ENCODE peak calls at places on chromosomes 1 and 21, in four cellular contexts. U, E, A and V are unnamed samples.

GRCh38 chr1:70008658-70009057 is 196.7 kb downstream of the LRRC40 start:
- DNase-seq in E (no peak), A (no peak), U (no peak), V (no peak)

GRCh38 chr1:65235867-65236805 is 73.2 kb upstream of the DNAJC6 start:
- DNase-seq in E (no peak), U (peak), A (no peak), V (peak)

GRCh38 chr21:25963186-25963585 is 207.4 kb downstream of the APP start:
- DNase-seq in U (no peak), E (no peak), A (no peak), V (no peak)

GRCh38 chr1:89274431-89274857 is 1.8 kb upstream of the GBP5 start:
- DNase-seq in E (no peak), A (no peak), U (no peak), V (no peak)

GRCh38 chr1:85417017-85417416 is 47.9 kb downstream of the DDAH1 start:
- DNase-seq in A (no peak), E (no peak), U (no peak), V (no peak)

GRCh38 chr1:165162671-165163241 is 193.8 kb downstream of the LMX1A start:
- DNase-seq in E (no peak), U (no peak), A (no peak), V (no peak)

GRCh38 chr21:34570315-34570714 is 44.6 kb downstream of the RCAN1 start:
- DNase-seq in E (no peak), U (no peak), A (no peak), V (no peak)

GRCh38 chr1:154430903-154431302 is 25.8 kb downstream of the IL6R start:
- DNase-seq in A (no peak), E (no peak), U (no peak), V (no peak)

GRCh38 chr1:31683997-31684396 is 19.8 kb downstream of the COL16A1 start:
- DNase-seq in A (no peak), E (no peak), U (peak), V (no peak)

GRCh38 chr1:241413974-241414373 is 57.0 kb upstream of the RGS7 start:
- DNase-seq in A (no peak), U (no peak), E (no peak), V (no peak)

GRCh38 chr1:42929434-42930177 is 29.1 kb downstream of the SLC2A1 start:
- DNase-seq in U (no peak), E (no peak), A (no peak), V (no peak)

GRCh38 chr1:42931911-42932422 is 26.7 kb downstream of the SLC2A1 start:
- DNase-seq in E (peak), A (peak), U (peak), V (peak)

GRCh38 chr1:42932442-42932941 is 26.2 kb downstream of the SLC2A1 start:
- DNase-seq in E (peak), U (no peak), A (no peak), V (no peak)

GRCh38 chr1:42930178-42931107 is 28.2 kb downstream of the SLC2A1 start:
- DNase-seq in U (no peak), E (no peak), A (no peak), V (no peak)

GRCh38 chr1:42931108-42931539 is 27.5 kb downstream of the SLC2A1 start:
- DNase-seq in A (no peak), U (peak), E (peak), V (peak)
- TF ChIP-seq CTCF in A (peak), U (peak), E (peak), V (peak)

GRCh38 chr1:67680486-67680885 is 4.5 kb upstream of the GADD45A start:
- DNase-seq in U (no peak), A (no peak), E (no peak), V (no peak)
- TF ChIP-seq CTCF in U (no peak), A (no peak), E (no peak), V (no peak)

GRCh38 chr21:42237577-42237976 is 18.6 kb downstream of the ABCG1 start:
- DNase-seq in U (peak), A (no peak), E (no peak), V (no peak)

GRCh38 chr21:42239556-42239955 is 20.6 kb downstream of the ABCG1 start:
- DNase-seq in A (peak), E (no peak), U (no peak), V (no peak)

GRCh38 chr21:42242611-42243010 is 23.7 kb downstream of the ABCG1 start:
- DNase-seq in U (peak), E (no peak), A (no peak), V (no peak)

GRCh38 chr21:42238185-42238934 is 19.4 kb downstream of the ABCG1 start:
- DNase-seq in U (peak), A (peak), E (no peak), V (no peak)

GRCh38 chr21:42239973-42240372 is 21.0 kb downstream of the ABCG1 start:
- DNase-seq in A (peak), U (peak), E (no peak), V (no peak)
- TF ChIP-seq CTCF in A (no peak), U (peak), E (no peak), V (no peak)

GRCh38 chr21:38833122-38833521 is 27.4 kb downstream of the ETS2 start:
- DNase-seq in E (no peak), U (no peak), A (no peak), V (no peak)
- TF ChIP-seq CTCF in E (no peak), U (no peak), A (no peak), V (no peak)